ENCODE peak calls at places on chromosomes 6 and 20, in seven cellular contexts. One of them, this sample, is unnamed.

GRCh38 chr6:153790881-153791473 is 248.1 kb upstream of the OPRM1 start:
- DNase-seq in astrocyte: peak; percentile 59
- DNase-seq in CD8-positive, alpha-beta T cell: no peak
- DNase-seq in prostate gland: no peak
- DNase-seq in BJ: no peak
- DNase-seq in mesendoderm: peak; percentile 63
- DNase-seq in aorta: no peak
- DNase-seq in this sample: peak; percentile 10

GRCh38 chr20:42846784-42847490 is 342.8 kb downstream of the PTPRT start:
- DNase-seq in astrocyte: no peak
- DNase-seq in prostate gland: no peak
- DNase-seq in mesendoderm: peak; percentile 46
- DNase-seq in BJ: no peak
- DNase-seq in aorta: no peak
- DNase-seq in CD8-positive, alpha-beta T cell: no peak
- DNase-seq in this sample: no peak

GRCh38 chr6:34414999-34415858 is 10.6 kb downstream of the RPS10 start:
- DNase-seq in BJ: no peak
- DNase-seq in aorta: peak; percentile 69
- DNase-seq in astrocyte: peak; percentile 62
- DNase-seq in mesendoderm: peak; percentile 48
- DNase-seq in CD8-positive, alpha-beta T cell: peak; percentile 6
- DNase-seq in prostate gland: peak; percentile 74
- DNase-seq in this sample: no peak

GRCh38 chr20:4684837-4685413 is 36.8 kb upstream of the PRND start:
- DNase-seq in aorta: no peak
- DNase-seq in prostate gland: no peak
- DNase-seq in BJ: no peak
- DNase-seq in CD8-positive, alpha-beta T cell: no peak
- DNase-seq in astrocyte: peak; percentile 68
- DNase-seq in mesendoderm: peak; percentile 34
- DNase-seq in this sample: no peak

GRCh38 chr6:1297746-1298145 is 14.2 kb upstream of the FOXQ1 start:
- DNase-seq in astrocyte: no peak
- DNase-seq in CD8-positive, alpha-beta T cell: no peak
- DNase-seq in aorta: no peak
- DNase-seq in mesendoderm: no peak
- DNase-seq in BJ: peak; percentile 43
- DNase-seq in prostate gland: no peak
- DNase-seq in this sample: no peak

GRCh38 chr6:158548418-158549161 is 11.3 kb upstream of the TMEM181 start:
- DNase-seq in mesendoderm: no peak
- DNase-seq in BJ: no peak
- DNase-seq in CD8-positive, alpha-beta T cell: no peak
- DNase-seq in aorta: no peak
- DNase-seq in prostate gland: no peak
- DNase-seq in astrocyte: peak; percentile 31
- DNase-seq in this sample: peak; percentile 76

GRCh38 chr6:45422541-45423110 is 44.9 kb upstream of the SUPT3H start:
- DNase-seq in aorta: peak; percentile 68
- DNase-seq in mesendoderm: peak; percentile 78
- DNase-seq in prostate gland: peak; percentile 41
- DNase-seq in BJ: no peak
- DNase-seq in CD8-positive, alpha-beta T cell: peak; percentile 52
- DNase-seq in astrocyte: peak; percentile 55
- DNase-seq in this sample: peak; percentile 70

GRCh38 chr6:5994234-5994998 is 12.3 kb downstream of the NRN1 start:
- DNase-seq in astrocyte: no peak
- DNase-seq in CD8-positive, alpha-beta T cell: no peak
- DNase-seq in aorta: no peak
- DNase-seq in mesendoderm: peak; percentile 62
- DNase-seq in prostate gland: no peak
- DNase-seq in BJ: no peak
- DNase-seq in this sample: peak; percentile 72

GRCh38 chr6:38131527-38131965 is 312.0 kb downstream of the ZFAND3 start:
- DNase-seq in CD8-positive, alpha-beta T cell: no peak
- DNase-seq in prostate gland: no peak
- DNase-seq in mesendoderm: no peak
- DNase-seq in aorta: no peak
- DNase-seq in astrocyte: peak; percentile 99
- DNase-seq in BJ: peak; percentile 94
- DNase-seq in this sample: no peak

GRCh38 chr6:85041376-85041775 is 277.0 kb upstream of the TBX18 start:
- DNase-seq in aorta: no peak
- DNase-seq in CD8-positive, alpha-beta T cell: no peak
- DNase-seq in mesendoderm: no peak
- DNase-seq in prostate gland: no peak
- DNase-seq in BJ: no peak
- DNase-seq in astrocyte: no peak
- DNase-seq in this sample: no peak

GRCh38 chr20:2296545-2297351 is 947 bp downstream of the TGM3 start:
- DNase-seq in aorta: no peak
- DNase-seq in CD8-positive, alpha-beta T cell: no peak
- DNase-seq in mesendoderm: peak; percentile 30
- DNase-seq in astrocyte: no peak
- DNase-seq in BJ: no peak
- DNase-seq in prostate gland: no peak
- DNase-seq in this sample: peak; percentile 36

GRCh38 chr20:64212750-64213149 is 42.8 kb upstream of the PCMTD2 start:
- DNase-seq in CD8-positive, alpha-beta T cell: no peak
- DNase-seq in BJ: no peak
- DNase-seq in mesendoderm: no peak
- DNase-seq in astrocyte: peak; percentile 36
- DNase-seq in prostate gland: peak; percentile 34
- DNase-seq in aorta: no peak
- DNase-seq in this sample: no peak

GRCh38 chr6:44258921-44259320 is 1.6 kb upstream of the SLC35B2 start:
- DNase-seq in mesendoderm: no peak
- DNase-seq in CD8-positive, alpha-beta T cell: no peak
- DNase-seq in aorta: no peak
- DNase-seq in BJ: no peak
- DNase-seq in astrocyte: no peak
- DNase-seq in prostate gland: no peak
- DNase-seq in this sample: no peak

GRCh38 chr20:17708675-17709360 is 9.1 kb downstream of the BANF2 start:
- DNase-seq in aorta: no peak
- DNase-seq in CD8-positive, alpha-beta T cell: no peak
- DNase-seq in BJ: no peak
- DNase-seq in astrocyte: no peak
- DNase-seq in mesendoderm: no peak
- DNase-seq in prostate gland: no peak
- DNase-seq in this sample: no peak

GRCh38 chr6:43734294-43734665 is 35.7 kb upstream of the VEGFA start:
- DNase-seq in BJ: no peak
- DNase-seq in astrocyte: no peak
- DNase-seq in prostate gland: no peak
- DNase-seq in mesendoderm: no peak
- DNase-seq in CD8-positive, alpha-beta T cell: no peak
- DNase-seq in aorta: no peak
- DNase-seq in this sample: no peak

GRCh38 chr6:90078513-90079289 is 184.4 kb downstream of the GJA10 start:
- DNase-seq in prostate gland: no peak
- DNase-seq in astrocyte: peak; percentile 80
- DNase-seq in BJ: no peak
- DNase-seq in mesendoderm: no peak
- DNase-seq in aorta: no peak
- DNase-seq in CD8-positive, alpha-beta T cell: no peak
- DNase-seq in this sample: no peak

GRCh38 chr6:170497845-170498281 is 55.2 kb downstream of the PSMB1 start:
- DNase-seq in aorta: no peak
- DNase-seq in prostate gland: no peak
- DNase-seq in astrocyte: peak; percentile 3
- DNase-seq in CD8-positive, alpha-beta T cell: no peak
- DNase-seq in mesendoderm: peak; percentile 78
- DNase-seq in BJ: no peak
- DNase-seq in this sample: peak; percentile 76

GRCh38 chr6:107809966-107810365 is 14.1 kb downstream of the SCML4 start:
- DNase-seq in CD8-positive, alpha-beta T cell: no peak
- DNase-seq in prostate gland: no peak
- DNase-seq in mesendoderm: no peak
- DNase-seq in astrocyte: no peak
- DNase-seq in BJ: no peak
- DNase-seq in aorta: no peak
- DNase-seq in this sample: no peak

GRCh38 chr6:131914967-131915751 is 36.0 kb downstream of the CCN2 start:
- DNase-seq in aorta: peak; percentile 70
- DNase-seq in mesendoderm: peak; percentile 84
- DNase-seq in astrocyte: peak; percentile 68
- DNase-seq in BJ: no peak
- DNase-seq in prostate gland: peak; percentile 74
- DNase-seq in CD8-positive, alpha-beta T cell: peak; percentile 14
- DNase-seq in this sample: peak; percentile 30

GRCh38 chr6:5079692-5080091 is 5.4 kb upstream of the PPP1R3G start:
- DNase-seq in astrocyte: no peak
- DNase-seq in aorta: no peak
- DNase-seq in prostate gland: no peak
- DNase-seq in BJ: no peak
- DNase-seq in CD8-positive, alpha-beta T cell: no peak
- DNase-seq in mesendoderm: no peak
- DNase-seq in this sample: no peak

GRCh38 chr20:64265201-64265600 is 9.7 kb downstream of the PCMTD2 start:
- DNase-seq in aorta: no peak
- DNase-seq in prostate gland: no peak
- DNase-seq in CD8-positive, alpha-beta T cell: no peak
- DNase-seq in astrocyte: no peak
- DNase-seq in mesendoderm: no peak
- DNase-seq in BJ: no peak
- DNase-seq in this sample: no peak

GRCh38 chr6:12383448-12383847 is 93.3 kb downstream of the EDN1 start:
- DNase-seq in mesendoderm: no peak
- DNase-seq in aorta: no peak
- DNase-seq in prostate gland: no peak
- DNase-seq in BJ: no peak
- DNase-seq in CD8-positive, alpha-beta T cell: no peak
- DNase-seq in astrocyte: no peak
- DNase-seq in this sample: no peak

GRCh38 chr6:21437583-21437982 is 156.0 kb upstream of the SOX4 start:
- DNase-seq in astrocyte: peak; percentile 71
- DNase-seq in mesendoderm: no peak
- DNase-seq in prostate gland: no peak
- DNase-seq in CD8-positive, alpha-beta T cell: no peak
- DNase-seq in aorta: no peak
- DNase-seq in BJ: no peak
- DNase-seq in this sample: no peak

GRCh38 chr6:12275084-12275483 is 15.1 kb upstream of the EDN1 start:
- DNase-seq in prostate gland: no peak
- DNase-seq in astrocyte: peak; percentile 50
- DNase-seq in aorta: no peak
- DNase-seq in CD8-positive, alpha-beta T cell: no peak
- DNase-seq in BJ: no peak
- DNase-seq in mesendoderm: peak; percentile 34
- DNase-seq in this sample: no peak

GRCh38 chr6:38012573-38012972 is 193.0 kb downstream of the ZFAND3 start:
- DNase-seq in BJ: no peak
- DNase-seq in prostate gland: no peak
- DNase-seq in CD8-positive, alpha-beta T cell: no peak
- DNase-seq in aorta: no peak
- DNase-seq in astrocyte: peak; percentile 30
- DNase-seq in mesendoderm: peak; percentile 54
- DNase-seq in this sample: peak; percentile 12

GRCh38 chr6:166331503-166332133 is 10.7 kb downstream of the SFT2D1 start:
- DNase-seq in CD8-positive, alpha-beta T cell: no peak
- DNase-seq in aorta: no peak
- DNase-seq in BJ: no peak
- DNase-seq in prostate gland: no peak
- DNase-seq in mesendoderm: no peak
- DNase-seq in astrocyte: no peak
- DNase-seq in this sample: no peak

GRCh38 chr6:166330612-166331011 is 11.7 kb downstream of the SFT2D1 start:
- DNase-seq in BJ: no peak
- DNase-seq in mesendoderm: peak; percentile 96
- DNase-seq in CD8-positive, alpha-beta T cell: no peak
- DNase-seq in aorta: no peak
- DNase-seq in prostate gland: no peak
- DNase-seq in astrocyte: peak; percentile 2
- DNase-seq in this sample: peak; percentile 95

GRCh38 chr6:166335378-166336366 is 6.7 kb downstream of the SFT2D1 start:
- DNase-seq in astrocyte: no peak
- DNase-seq in aorta: no peak
- DNase-seq in mesendoderm: no peak
- DNase-seq in BJ: no peak
- DNase-seq in prostate gland: no peak
- DNase-seq in CD8-positive, alpha-beta T cell: no peak
- DNase-seq in this sample: no peak

GRCh38 chr6:166334878-166335277 is 7.5 kb downstream of the SFT2D1 start:
- DNase-seq in BJ: no peak
- DNase-seq in prostate gland: no peak
- DNase-seq in CD8-positive, alpha-beta T cell: no peak
- DNase-seq in astrocyte: no peak
- DNase-seq in aorta: no peak
- DNase-seq in mesendoderm: no peak
- DNase-seq in this sample: no peak

GRCh38 chr6:166333172-166333995 is 9.0 kb downstream of the SFT2D1 start:
- DNase-seq in CD8-positive, alpha-beta T cell: no peak
- DNase-seq in astrocyte: no peak
- DNase-seq in BJ: no peak
- DNase-seq in mesendoderm: no peak
- DNase-seq in aorta: no peak
- DNase-seq in prostate gland: no peak
- DNase-seq in this sample: no peak
- H3K36me3 ChIP-seq in CD8-positive, alpha-beta T cell: peaks cover 8% of the 10 kb centered on the region
- H3K36me3 ChIP-seq in astrocyte: peaks cover 5% of the 10 kb centered on the region
- H3K36me3 ChIP-seq in BJ: peaks cover 6% of the 10 kb centered on the region
- H3K36me3 ChIP-seq in mesendoderm: peaks cover 4% of the 10 kb centered on the region
- H3K36me3 ChIP-seq in aorta: no peaks in the 10 kb centered on the region
- H3K36me3 ChIP-seq in prostate gland: no peaks in the 10 kb centered on the region
- H3K36me3 ChIP-seq in this sample: peaks cover 11% of the 10 kb centered on the region

GRCh38 chr6:105981888-105982358 is 104.2 kb upstream of the PRDM1 start:
- DNase-seq in mesendoderm: no peak
- DNase-seq in aorta: no peak
- DNase-seq in prostate gland: no peak
- DNase-seq in astrocyte: no peak
- DNase-seq in CD8-positive, alpha-beta T cell: no peak
- DNase-seq in BJ: no peak
- DNase-seq in this sample: no peak
- H3K4me3 ChIP-seq in mesendoderm: no peak overlapping the region
- H3K4me3 ChIP-seq in aorta: no peak overlapping the region
- H3K4me3 ChIP-seq in prostate gland: no peak overlapping the region
- H3K4me3 ChIP-seq in astrocyte: peak overlapping the region; percentile 58
- H3K4me3 ChIP-seq in CD8-positive, alpha-beta T cell: no peak overlapping the region
- H3K4me3 ChIP-seq in BJ: no peak overlapping the region
- H3K4me3 ChIP-seq in this sample: peak overlapping the region; percentile 33

DNA sequence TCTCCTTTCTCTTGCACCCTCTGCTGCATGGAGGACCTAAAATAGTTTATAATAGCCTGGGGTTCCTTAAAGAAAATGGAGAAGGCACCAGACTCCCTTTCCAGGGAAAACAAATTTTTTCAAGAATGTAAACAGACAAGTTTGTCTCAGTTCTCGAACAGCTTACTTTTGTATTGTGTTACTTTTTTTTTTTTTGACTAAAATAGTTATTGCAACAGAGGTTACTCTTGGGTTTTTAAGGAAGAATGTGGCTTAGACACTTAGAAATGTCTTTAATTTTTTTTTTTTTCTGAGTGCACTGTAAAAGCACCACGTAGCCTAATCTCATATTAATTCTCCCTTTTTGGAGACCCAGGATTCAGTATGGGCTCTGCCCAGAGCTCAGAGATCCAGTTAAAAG is 148.7 kb upstream of the CARMIL1 start:
- DNase-seq in aorta: no peak
- DNase-seq in prostate gland: no peak
- DNase-seq in BJ: no peak
- DNase-seq in mesendoderm: no peak
- DNase-seq in astrocyte: no peak
- DNase-seq in CD8-positive, alpha-beta T cell: no peak
- DNase-seq in this sample: no peak
- H3K27me3 ChIP-seq in aorta: no peaks in the 10 kb centered on the region
- H3K27me3 ChIP-seq in prostate gland: no peaks in the 10 kb centered on the region
- H3K27me3 ChIP-seq in BJ: no peaks in the 10 kb centered on the region
- H3K27me3 ChIP-seq in mesendoderm: peaks cover 2% of the 10 kb centered on the region
- H3K27me3 ChIP-seq in astrocyte: no peaks in the 10 kb centered on the region
- H3K27me3 ChIP-seq in CD8-positive, alpha-beta T cell: no peaks in the 10 kb centered on the region
- H3K27me3 ChIP-seq in this sample: no peaks in the 10 kb centered on the region

GRCh38 chr6:145247677-145248419 is 487.5 kb downstream of the EPM2A start:
- DNase-seq in aorta: no peak
- DNase-seq in CD8-positive, alpha-beta T cell: no peak
- DNase-seq in mesendoderm: peak; percentile 1
- DNase-seq in BJ: peak; percentile 30
- DNase-seq in astrocyte: peak; percentile 96
- DNase-seq in prostate gland: no peak
- DNase-seq in this sample: no peak
- H3K36me3 ChIP-seq in aorta: no peaks in the 10 kb centered on the region
- H3K36me3 ChIP-seq in CD8-positive, alpha-beta T cell: no peaks in the 10 kb centered on the region
- H3K36me3 ChIP-seq in mesendoderm: no peaks in the 10 kb centered on the region
- H3K36me3 ChIP-seq in BJ: no peaks in the 10 kb centered on the region
- H3K36me3 ChIP-seq in astrocyte: no peaks in the 10 kb centered on the region
- H3K36me3 ChIP-seq in prostate gland: no peaks in the 10 kb centered on the region
- H3K36me3 ChIP-seq in this sample: no peaks in the 10 kb centered on the region